ENCODE peak calls at places on chromosomes 13 and 19, in ten cellular contexts. Y is GM23248; P is cardiac muscle cell; G is NT2/D1; S is mesenchymal stem cell; O is CD8-positive, alpha-beta T cell; L is iPS DF 6.9; A is heart left ventricle; I is HCT116; X is fibroblast of lung. E is an unnamed sample.

GRCh38 chr13:21632196-21632595 is 28.2 kb upstream of the MICU2 start:
- DNase-seq in Y (no peak), P (no peak), G (no peak), S (no peak), O (no peak), L (no peak), A (no peak), I (no peak), X (no peak), E (no peak)

GRCh38 chr19:15421726-15422260 is 3.0 kb upstream of the AKAP8L start:
- DNase-seq in Y (no peak), P (no peak), G (no peak), S (no peak), O (no peak), L (no peak), A (peak; percentile 72), I (no peak), X (no peak), E (no peak)

GRCh38 chr13:20395061-20395916 is 130.4 kb downstream of the CRYL1 start:
- DNase-seq in Y (peak; percentile 14), P (no peak), G (no peak), S (no peak), O (no peak), L (no peak), A (no peak), I (no peak), X (no peak), E (no peak)

GRCh38 chr13:42378383-42378780 is 106.4 kb downstream of the AKAP11 start:
- DNase-seq in Y (no peak), P (no peak), G (no peak), S (no peak), O (no peak), L (no peak), A (no peak), I (no peak), X (no peak), E (no peak)

GRCh38 chr13:91567485-91568207 is 169.2 kb downstream of the GPC5 start:
- DNase-seq in Y (no peak), P (no peak), G (no peak), S (peak; percentile 76), O (no peak), L (no peak), A (no peak), I (no peak), X (no peak), E (no peak)

GRCh38 chr19:5128932-5129389 is 160.0 kb downstream of the KDM4B start:
- DNase-seq in Y (peak; percentile 37), P (peak; percentile 80), G (no peak), S (peak; percentile 50), O (no peak), L (no peak), A (peak; percentile 46), I (no peak), X (peak; percentile 28), E (no peak)

GRCh38 chr19:17496337-17496997 is 15.0 kb upstream of the PGLS start:
- DNase-seq in Y (peak; percentile 76), P (peak; percentile 79), G (peak; percentile 82), S (peak; percentile 66), O (peak; percentile 63), L (no peak), A (peak; percentile 58), I (peak; percentile 71), X (peak; percentile 49), E (peak; percentile 63)

GRCh38 chr19:33921165-33921564 is 124.5 kb downstream of the KCTD15 start:
- DNase-seq in Y (no peak), P (peak; percentile 44), G (no peak), S (no peak), O (no peak), L (no peak), A (no peak), I (no peak), X (no peak), E (no peak)

GRCh38 chr13:112764864-112765561 is 75.2 kb downstream of the ATP11A start:
- DNase-seq in Y (no peak), P (no peak), G (no peak), S (no peak), O (no peak), L (no peak), A (no peak), I (no peak), X (no peak), E (no peak)

GRCh38 chr13:112762690-112763080 is 72.8 kb downstream of the ATP11A start:
- DNase-seq in Y (no peak), P (no peak), G (no peak), S (no peak), O (no peak), L (no peak), A (peak; percentile 12), I (no peak), X (no peak), E (no peak)

GRCh38 chr13:112761701-112762689 is 72.2 kb downstream of the ATP11A start:
- DNase-seq in Y (no peak), P (peak; percentile 55), G (no peak), S (peak; percentile 18), O (no peak), L (no peak), A (peak; percentile 7), I (no peak), X (peak; percentile 78), E (no peak)

GRCh38 chr13:112765734-112766133 is 75.9 kb downstream of the ATP11A start:
- DNase-seq in Y (no peak), P (no peak), G (no peak), S (no peak), O (no peak), L (no peak), A (no peak), I (no peak), X (no peak), E (no peak)

GRCh38 chr13:112764028-112764427 is 74.2 kb downstream of the ATP11A start:
- DNase-seq in Y (no peak), P (no peak), G (no peak), S (no peak), O (no peak), L (no peak), A (no peak), I (no peak), X (no peak), E (no peak)
- H3K4me1 ChIP-seq in Y (no peaks in the 10 kb centered on the region), P (peaks cover 33% of the 10 kb centered on the region), G (peaks cover 2% of the 10 kb centered on the region), S (peaks cover 13% of the 10 kb centered on the region), O (peaks cover 17% of the 10 kb centered on the region), L (peaks cover 5% of the 10 kb centered on the region), A (peaks cover 16% of the 10 kb centered on the region), I (no peaks in the 10 kb centered on the region), X (peaks cover 8% of the 10 kb centered on the region), E (peaks cover 12% of the 10 kb centered on the region)

DNA sequence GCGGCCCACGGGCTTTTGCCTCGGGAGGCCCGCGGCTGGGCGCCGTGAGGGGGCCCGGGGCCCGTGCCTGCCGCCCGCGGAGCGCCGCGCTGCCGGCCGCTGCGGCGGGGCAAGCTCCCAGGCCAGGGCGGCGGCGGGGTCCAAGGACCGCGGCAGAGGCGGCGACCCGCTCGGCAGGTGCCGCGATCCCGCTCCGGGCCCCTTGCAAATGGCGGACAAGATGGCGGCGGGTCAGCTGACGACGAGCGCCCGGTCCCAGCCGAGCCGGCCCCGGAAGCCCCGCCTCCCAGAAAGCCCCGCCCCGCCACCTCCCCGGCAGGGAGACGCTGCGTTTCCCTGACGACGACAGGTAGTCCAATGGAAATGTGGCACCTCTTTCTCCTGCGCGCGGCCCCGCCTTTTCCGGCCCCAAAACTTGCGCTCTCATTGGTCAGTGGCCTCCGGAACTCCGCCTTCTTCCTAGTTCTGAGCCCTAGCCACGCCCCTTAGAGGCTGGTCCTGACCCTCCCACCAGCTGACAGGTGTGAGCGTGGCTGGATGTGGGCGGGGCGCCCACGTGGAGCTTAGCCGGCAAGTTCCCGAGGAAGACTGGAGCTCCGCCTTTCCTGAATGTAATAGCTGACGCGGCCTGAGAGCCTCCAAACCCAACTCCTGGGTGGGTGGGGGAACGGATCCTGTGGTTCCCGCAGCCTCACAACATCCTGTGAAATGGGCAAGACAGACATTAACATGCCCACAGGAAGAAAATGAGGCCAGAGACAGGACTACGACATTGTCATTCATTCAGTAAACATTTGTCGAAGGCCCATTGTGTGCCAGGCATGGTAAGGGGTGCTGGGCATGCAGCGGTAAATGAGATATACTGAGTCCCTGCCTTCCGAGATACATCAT is at the start of gene AP3D1:
- DNase-seq in Y (peak; percentile 100), P (peak; percentile 100), G (peak; percentile 99), S (peak; percentile 100), O (peak; percentile 100), L (peak; percentile 98), A (peak; percentile 100), I (peak; percentile 99), X (peak; percentile 99), E (peak; percentile 99)
- H3K4me1 ChIP-seq in Y (peaks cover 24% of the 10 kb centered on the region), P (peaks cover 19% of the 10 kb centered on the region), G (peaks cover 13% of the 10 kb centered on the region), S (peaks cover 19% of the 10 kb centered on the region), O (peaks cover 36% of the 10 kb centered on the region), L (peaks cover 2% of the 10 kb centered on the region), A (peaks cover 36% of the 10 kb centered on the region), I (peaks cover 58% of the 10 kb centered on the region), X (peaks cover 15% of the 10 kb centered on the region), E (peaks cover 24% of the 10 kb centered on the region)

GRCh38 chr19:29515706-29516357 is 10.0 kb upstream of the VSTM2B start:
- DNase-seq in Y (no peak), P (no peak), G (no peak), S (no peak), O (no peak), L (no peak), A (no peak), I (no peak), X (no peak), E (no peak)

GRCh38 chr19:29517412-29517811 is 8.4 kb upstream of the VSTM2B start:
- DNase-seq in Y (no peak), P (no peak), G (no peak), S (no peak), O (no peak), L (no peak), A (no peak), I (no peak), X (no peak), E (no peak)

GRCh38 chr19:29517946-29518345 is 7.8 kb upstream of the VSTM2B start:
- DNase-seq in Y (no peak), P (no peak), G (no peak), S (no peak), O (no peak), L (no peak), A (no peak), I (no peak), X (no peak), E (no peak)

GRCh38 chr19:29516358-29516725 is 9.5 kb upstream of the VSTM2B start:
- DNase-seq in Y (no peak), P (no peak), G (no peak), S (no peak), O (no peak), L (no peak), A (no peak), I (no peak), X (no peak), E (no peak)

DNA sequence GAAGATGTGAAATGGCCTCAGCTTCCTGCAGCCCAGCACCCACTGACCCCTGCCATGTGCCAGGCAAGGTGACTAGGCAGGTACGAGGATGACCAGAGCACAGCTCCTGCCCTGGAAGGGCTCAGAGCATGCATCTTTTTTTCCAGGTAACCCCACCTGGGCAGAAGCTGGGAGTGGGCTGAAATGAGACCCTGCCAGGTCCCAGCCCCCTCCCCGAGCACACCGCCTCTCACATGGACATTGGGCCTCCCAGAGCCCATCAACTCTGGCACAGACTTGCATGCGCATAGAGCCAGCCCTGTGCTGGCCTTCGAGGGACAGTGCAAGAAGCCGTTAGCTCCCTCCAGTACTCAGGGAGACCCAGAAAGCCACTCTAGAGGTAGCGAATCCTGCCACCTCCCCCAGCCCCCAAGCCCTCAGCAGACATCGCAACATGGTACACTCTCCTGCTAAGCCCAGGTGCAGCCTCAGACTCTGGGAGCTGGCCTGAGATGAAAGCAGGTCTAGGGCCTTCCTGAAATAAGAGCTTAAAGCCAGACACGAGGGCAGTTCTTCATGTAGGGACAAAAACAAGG is 8.9 kb upstream of the VSTM2B start:
- DNase-seq in Y (no peak), P (no peak), G (no peak), S (no peak), O (no peak), L (no peak), A (no peak), I (no peak), X (no peak), E (no peak)
- H3K4me1 ChIP-seq in Y (no peaks in the 10 kb centered on the region), P (no peaks in the 10 kb centered on the region), G (no peaks in the 10 kb centered on the region), S (no peaks in the 10 kb centered on the region), O (no peaks in the 10 kb centered on the region), L (no peaks in the 10 kb centered on the region), A (no peaks in the 10 kb centered on the region), I (no peaks in the 10 kb centered on the region), X (no peaks in the 10 kb centered on the region), E (no peaks in the 10 kb centered on the region)

GRCh38 chr13:50990050-50990449 is 80.5 kb downstream of the RNASEH2B start:
- DNase-seq in Y (no peak), P (no peak), G (no peak), S (no peak), O (no peak), L (no peak), A (no peak), I (no peak), X (no peak), E (no peak)

GRCh38 chr13:50989476-50989875 is 79.9 kb downstream of the RNASEH2B start:
- DNase-seq in Y (no peak), P (peak; percentile 49), G (peak; percentile 18), S (peak; percentile 50), O (no peak), L (no peak), A (no peak), I (no peak), X (peak; percentile 13), E (peak; percentile 25)

GRCh38 chr13:50993371-50993770 is 83.8 kb downstream of the RNASEH2B start:
- DNase-seq in Y (no peak), P (no peak), G (no peak), S (no peak), O (no peak), L (no peak), A (no peak), I (no peak), X (no peak), E (peak; percentile 62)

GRCh38 chr13:50991624-50992610 is 82.3 kb downstream of the RNASEH2B start:
- DNase-seq in Y (no peak), P (no peak), G (no peak), S (peak; percentile 29), O (no peak), L (no peak), A (no peak), I (no peak), X (no peak), E (no peak)

DNA sequence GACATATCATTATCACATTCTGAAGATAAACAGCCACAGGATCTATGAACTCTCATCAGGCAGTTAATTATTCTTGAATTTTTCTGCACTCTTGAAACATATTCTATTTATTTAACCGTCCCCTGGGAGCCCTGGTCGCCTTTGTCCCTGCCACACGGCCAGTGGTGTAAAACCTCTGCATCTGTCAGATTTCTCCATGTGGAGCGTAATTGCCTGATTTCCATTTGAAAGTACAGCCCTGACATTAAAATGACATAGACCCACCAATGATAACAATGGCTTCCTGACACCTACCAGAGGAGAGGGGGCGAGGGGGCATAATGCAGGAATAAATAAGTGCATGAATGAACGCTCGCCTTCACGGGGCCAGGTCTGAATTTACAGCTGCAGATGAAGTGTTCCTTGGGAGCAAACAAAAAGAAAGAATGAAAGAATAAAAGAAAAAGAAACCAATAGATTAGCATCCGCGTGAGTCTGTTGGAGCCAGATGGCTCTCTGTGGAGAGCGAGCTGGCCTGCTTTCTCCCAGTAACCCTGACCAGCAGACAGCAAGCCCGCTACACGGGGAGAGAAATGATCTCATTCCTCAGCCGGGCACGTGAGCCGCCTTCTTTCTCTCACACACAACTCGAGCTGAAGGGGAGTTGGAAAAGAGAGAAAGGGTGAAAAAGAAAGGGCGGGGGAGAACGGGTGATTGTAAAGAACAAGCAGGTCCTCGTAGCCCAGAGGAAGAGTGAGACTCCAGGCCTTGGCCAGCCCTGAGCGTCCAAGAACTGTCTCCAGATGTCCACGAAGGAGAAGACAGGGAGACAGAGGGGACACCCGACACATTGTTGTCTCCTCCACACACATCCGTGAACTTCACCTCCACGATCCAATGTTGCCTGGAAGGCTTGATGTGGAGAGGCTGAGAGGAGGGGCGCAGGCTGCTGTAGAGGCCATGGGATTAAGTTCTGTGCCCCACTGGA is 81.2 kb downstream of the RNASEH2B start:
- DNase-seq in Y (peak; percentile 87), P (peak; percentile 50), G (no peak), S (peak; percentile 80), O (no peak), L (no peak), A (peak; percentile 45), I (no peak), X (peak; percentile 73), E (no peak)
- H3K4me1 ChIP-seq in Y (no peaks in the 10 kb centered on the region), P (peaks cover 7% of the 10 kb centered on the region), G (no peaks in the 10 kb centered on the region), S (peaks cover 2% of the 10 kb centered on the region), O (peaks cover 17% of the 10 kb centered on the region), L (peaks cover 3% of the 10 kb centered on the region), A (peaks cover 13% of the 10 kb centered on the region), I (no peaks in the 10 kb centered on the region), X (no peaks in the 10 kb centered on the region), E (peaks cover 46% of the 10 kb centered on the region)

E was measured in Caco-2.